ENCODE peak calls at places on chromosomes 3 and 15, in four cellular contexts. X is foreskin keratinocyte, W is left lung, V is ovary. U is an unnamed sample.
A peak's percentile ranks its signal among the peaks of the same experiment; 100 is the strongest.

GRCh38 chr15:84669726-84670125 is 11.7 kb upstream of the NMB start:
- DNase-seq in X (no peak), W (no peak), V (no peak), U (no peak)

GRCh38 chr15:90582553-90582952 is 52.8 kb downstream of the CRTC3 start:
- DNase-seq in X (no peak), W (no peak), V (no peak), U (no peak)

GRCh38 chr3:104279617-104280016 is 1087.1 kb upstream of the ALCAM start:
- DNase-seq in X (peak; percentile 97), W (no peak), V (no peak), U (peak; percentile 71)

GRCh38 chr3:185270956-185271332 is 17.1 kb upstream of the EHHADH start:
- DNase-seq in X (peak; percentile 35), W (no peak), V (no peak), U (no peak)

GRCh38 chr3:133386876-133387275 is 13.0 kb upstream of the BFSP2 start:
- DNase-seq in X (no peak), W (no peak), V (no peak), U (no peak)

GRCh38 chr3:129291487-129291886 is 12.8 kb downstream of the HMCES start:
- DNase-seq in X (no peak), W (no peak), V (no peak), U (no peak)

GRCh38 chr3:158801200-158801599 is 654 bp upstream of the MFSD1 start:
- DNase-seq in X (peak; percentile 52), W (no peak), V (peak; percentile 17), U (no peak)

GRCh38 chr3:134249935-134250716 is 533 bp downstream of the RYK start:
- DNase-seq in X (peak; percentile 36), W (peak; percentile 76), V (peak; percentile 71), U (peak; percentile 58)

GRCh38 chr3:31957106-31957505 is 24.0 kb downstream of the OSBPL10 start:
- DNase-seq in X (no peak), W (no peak), V (no peak), U (no peak)

GRCh38 chr3:45527727-45528126 is 66.8 kb upstream of the LIMD1 start:
- DNase-seq in X (no peak), W (no peak), V (no peak), U (no peak)

GRCh38 chr3:177190701-177191100 is 6.6 kb downstream of the TBL1XR1 start:
- DNase-seq in X (no peak), W (no peak), V (no peak), U (no peak)
- H3K27ac ChIP-seq in X (peak overlapping the region; percentile 23), W (peak overlapping the region; percentile 39), V (no peak overlapping the region), U (no peak overlapping the region)

GRCh38 chr15:78415284-78415683 is 22.7 kb upstream of the IREB2 start:
- DNase-seq in X (no peak), W (no peak), V (no peak), U (peak; percentile 43)
- TF ChIP-seq CTCF in X (peak; percentile 66), W (no peak), V (no peak), U (peak; percentile 26)

GRCh38 chr3:122299872-122300460 is 25.1 kb upstream of the CSTA start:
- DNase-seq in X (no peak), W (no peak), V (no peak), U (no peak)

GRCh38 chr3:122294365-122294764 is 30.7 kb upstream of the CSTA start:
- DNase-seq in X (no peak), W (no peak), V (no peak), U (no peak)

GRCh38 chr3:122299222-122299621 is 25.8 kb upstream of the CSTA start:
- DNase-seq in X (no peak), W (no peak), V (no peak), U (no peak)

GRCh38 chr3:122298239-122298638 is 26.8 kb upstream of the CSTA start:
- DNase-seq in X (no peak), W (no peak), V (no peak), U (no peak)

DNA sequence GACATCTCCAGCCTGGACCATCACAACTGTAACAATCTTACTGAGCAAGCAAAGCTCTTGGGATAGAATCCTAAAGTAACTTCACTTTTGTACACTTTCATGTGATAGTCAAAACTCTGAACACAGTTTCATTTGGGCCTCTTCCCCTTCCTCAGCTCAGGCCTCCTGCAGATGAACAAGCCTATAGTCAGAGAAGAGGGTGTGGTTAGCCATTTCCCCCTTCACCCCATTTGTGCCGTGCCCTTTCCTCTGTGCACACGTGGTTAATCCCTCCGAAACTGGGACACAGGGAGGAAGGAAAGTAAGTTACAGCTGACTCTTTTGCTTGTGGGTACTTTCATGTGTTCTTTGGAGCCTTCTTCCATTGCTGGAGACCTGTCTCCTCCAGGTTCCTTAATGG is 29.8 kb upstream of the CSTA start:
- DNase-seq in X (no peak), W (peak; percentile 64), V (no peak), U (no peak)
- H3K27ac ChIP-seq in X (no peak overlapping the region), W (peak overlapping the region; percentile 73), V (no peak overlapping the region), U (no peak overlapping the region)

GRCh38 chr3:193592841-193593665 is at the start of gene OPA1:
- DNase-seq in X (peak; percentile 97), W (peak; percentile 98), V (peak; percentile 97), U (peak; percentile 99)
- TF ChIP-seq CTCF in X (peak; percentile 64), W (no peak), V (no peak), U (peak; percentile 46)